ENCODE peak calls at places on chromosomes 12 and 14, in six cellular contexts. K is stomach, G is keratinocyte, B is fibroblast of pulmonary artery, M is GM13976, Q is WTC11. J is an unnamed sample.

GRCh38 chr12:46629331-46630229 is 196.2 kb downstream of the SLC38A4 start:
- DNase-seq in K (no peak), G (no peak), B (no peak), M (no peak), Q (no peak), J (no peak)

GRCh38 chr14:101226603-101227425 is 323.3 kb upstream of the RTL1 start:
- DNase-seq in K (no peak), G (no peak), B (no peak), M (peak), Q (no peak), J (no peak)

GRCh38 chr14:23727566-23728335 is 91.6 kb downstream of the DHRS2 start:
- DNase-seq in K (no peak), G (peak), B (peak), M (peak), Q (no peak), J (peak)

GRCh38 chr12:48978741-48979601 is 849 bp downstream of the WNT1 start:
- DNase-seq in K (no peak), G (no peak), B (no peak), M (no peak), Q (no peak), J (no peak)

GRCh38 chr12:100058482-100059029 is 73.8 kb upstream of the ANKS1B start:
- DNase-seq in K (no peak), G (peak), B (peak), M (peak), Q (no peak), J (peak)

GRCh38 chr14:74605531-74606223 is 6.4 kb downstream of the LTBP2 start:
- DNase-seq in K (no peak), G (no peak), B (no peak), M (no peak), Q (no peak), J (no peak)

GRCh38 chr14:103514596-103515421 is 7.8 kb downstream of the CKB start:
- DNase-seq in K (no peak), G (no peak), B (no peak), M (no peak), Q (no peak), J (no peak)

GRCh38 chr12:12010277-12011031 is 60.3 kb upstream of the BCL2L14 start:
- DNase-seq in K (no peak), G (no peak), B (peak), M (peak), Q (no peak), J (peak)

GRCh38 chr14:45073480-45073879 is 10.4 kb upstream of the PRPF39 start:
- DNase-seq in K (no peak), G (no peak), B (no peak), M (no peak), Q (no peak), J (no peak)

GRCh38 chr12:39427360-39427808 is 15.5 kb downstream of the KIF21A start:
- DNase-seq in K (no peak), G (no peak), B (no peak), M (no peak), Q (no peak), J (no peak)

GRCh38 chr12:6280053-6280469 is 30.4 kb upstream of the PLEKHG6 start:
- DNase-seq in K (peak), G (peak), B (peak), M (no peak), Q (no peak), J (no peak)

GRCh38 chr12:113276946-113277500 is 55.8 kb downstream of the TPCN1 start:
- DNase-seq in K (no peak), G (no peak), B (no peak), M (no peak), Q (no peak), J (no peak)

GRCh38 chr12:83841620-83842019 is 1071.0 kb downstream of the SLC6A15 start:
- DNase-seq in K (no peak), G (no peak), B (no peak), M (no peak), Q (no peak), J (no peak)

GRCh38 chr12:108302034-108302433 is 37.1 kb downstream of the CMKLR1 start:
- DNase-seq in K (no peak), G (no peak), B (no peak), M (no peak), Q (no peak), J (no peak)

GRCh38 chr12:95118788-95119179 is 45.4 kb upstream of the NR2C1 start:
- DNase-seq in K (no peak), G (no peak), B (no peak), M (no peak), Q (no peak), J (no peak)

GRCh38 chr14:92154283-92154942 is 32.6 kb downstream of the CPSF2 start:
- DNase-seq in K (no peak), G (no peak), B (peak), M (no peak), Q (no peak), J (no peak)

GRCh38 chr14:67269338-67270060 is 28.3 kb downstream of the PALS1 start:
- DNase-seq in K (no peak), G (no peak), B (peak), M (no peak), Q (no peak), J (no peak)

GRCh38 chr12:6465467-6466183 is 4.9 kb downstream of the VAMP1 start:
- DNase-seq in K (peak), G (no peak), B (peak), M (no peak), Q (peak), J (no peak)

GRCh38 chr14:53925201-53925766 is 31.3 kb downstream of the BMP4 start:
- DNase-seq in K (no peak), G (no peak), B (no peak), M (no peak), Q (no peak), J (no peak)

GRCh38 chr14:65131176-65131765 is 29.0 kb upstream of the MAX start:
- DNase-seq in K (no peak), G (peak), B (no peak), M (no peak), Q (no peak), J (no peak)

GRCh38 chr12:54940695-54941315 is 43.8 kb downstream of the TESPA1 start:
- DNase-seq in K (no peak), G (no peak), B (no peak), M (no peak), Q (no peak), J (no peak)

GRCh38 chr12:125243811-125244210 is 178.6 kb downstream of the AACS start:
- DNase-seq in K (no peak), G (no peak), B (no peak), M (no peak), Q (no peak), J (no peak)

GRCh38 chr14:104106471-104106991 is 21.0 kb downstream of the ASPG start:
- DNase-seq in K (no peak), G (no peak), B (no peak), M (no peak), Q (peak), J (no peak)

GRCh38 chr14:65352964-65353530 is 59.5 kb upstream of the FUT8 start:
- DNase-seq in K (peak), G (peak), B (no peak), M (no peak), Q (no peak), J (no peak)

DNA sequence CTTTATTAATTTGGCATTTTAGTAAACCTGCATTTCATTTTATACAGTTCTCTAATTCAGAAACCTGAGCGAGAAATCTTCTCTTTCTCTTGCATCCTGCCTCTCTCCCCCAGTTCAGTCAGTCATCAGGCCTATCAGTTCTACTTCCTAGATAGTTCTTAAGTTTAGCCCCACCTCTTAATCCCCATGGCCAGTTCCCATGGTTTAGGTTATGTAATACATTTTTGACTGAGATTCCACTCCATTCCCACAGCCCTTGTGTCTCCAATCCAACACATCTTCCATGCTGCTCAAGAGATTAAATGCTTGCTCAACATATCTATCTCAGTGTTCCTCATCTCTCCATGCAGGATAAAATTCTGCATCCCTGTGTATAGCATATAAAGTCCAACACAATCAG is 80.5 kb downstream of the DACT1 start:
- DNase-seq in K (no peak), G (no peak), B (no peak), M (no peak), Q (no peak), J (no peak)
- TF ChIP-seq CTCF in K (no peak), G (no peak), B (no peak), M (no peak), Q (no peak), J (no peak)

GRCh38 chr12:120962487-120963054 is 15.8 kb upstream of the HNF1A start:
- DNase-seq in K (no peak), G (peak), B (no peak), M (no peak), Q (no peak), J (no peak)
- TF ChIP-seq CTCF in K (no peak), G (peak), B (no peak), M (no peak), Q (no peak), J (no peak)

DNA sequence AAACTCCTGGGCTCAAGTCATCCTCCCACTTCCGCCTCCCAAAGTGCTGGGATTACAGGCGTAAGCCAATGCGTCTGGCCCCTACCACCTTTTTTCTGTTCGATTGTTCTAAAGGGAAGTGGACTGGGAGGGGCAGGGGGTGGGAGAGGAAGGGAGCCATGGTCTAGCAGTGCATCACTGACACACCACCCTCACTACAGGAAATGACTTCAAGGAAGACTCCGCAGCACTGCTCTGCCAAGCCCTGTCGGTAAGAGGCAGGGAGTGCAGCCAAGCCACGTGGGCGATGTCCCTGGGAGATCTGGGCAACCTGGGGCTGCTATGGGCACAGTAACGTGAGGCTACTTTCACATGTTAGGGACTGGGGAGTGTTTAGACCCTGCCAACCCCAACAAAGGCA is 18.0 kb downstream of the LRRC74A start:
- DNase-seq in K (peak), G (no peak), B (peak), M (no peak), Q (no peak), J (no peak)
- TF ChIP-seq CTCF in K (no peak), G (peak), B (peak), M (no peak), Q (no peak), J (no peak)

GRCh38 chr12:131831635-131832041 is 3.4 kb downstream of the MMP17 start:
- DNase-seq in K (no peak), G (no peak), B (peak), M (no peak), Q (no peak), J (no peak)

GRCh38 chr12:131832393-131833231 is 4.4 kb downstream of the MMP17 start:
- DNase-seq in K (no peak), G (no peak), B (peak), M (no peak), Q (no peak), J (no peak)

GRCh38 chr12:131830335-131831020 is 2.3 kb downstream of the MMP17 start:
- DNase-seq in K (peak), G (no peak), B (peak), M (peak), Q (peak), J (peak)

GRCh38 chr12:131829795-131830334 is 1.7 kb downstream of the MMP17 start:
- DNase-seq in K (no peak), G (no peak), B (no peak), M (no peak), Q (no peak), J (no peak)

GRCh38 chr12:131831021-131831571 is 2.9 kb downstream of the MMP17 start:
- DNase-seq in K (no peak), G (no peak), B (peak), M (no peak), Q (peak), J (no peak)
- TF ChIP-seq CTCF in K (no peak), G (no peak), B (no peak), M (no peak), Q (no peak), J (no peak)

DNA sequence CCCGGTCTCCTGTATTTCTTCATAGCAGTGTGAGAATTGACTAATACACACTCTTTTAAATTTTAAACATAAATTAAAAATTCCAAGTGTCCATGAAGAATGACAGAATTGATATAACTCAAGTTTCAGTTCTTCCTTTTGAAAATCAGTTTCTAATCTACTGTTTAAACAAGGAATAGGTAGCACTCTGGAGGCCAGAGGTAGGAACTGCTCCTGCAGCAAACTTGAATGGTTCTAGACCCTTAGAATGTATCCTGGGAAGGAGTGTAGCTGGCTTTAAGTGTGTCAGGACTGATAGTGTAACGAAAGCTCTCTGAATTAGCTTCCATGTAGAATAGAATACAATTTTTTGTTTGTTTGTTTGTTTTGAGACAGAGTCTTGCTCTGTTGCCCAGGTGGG is 76.8 kb downstream of the AKAP6 start:
- DNase-seq in K (no peak), G (no peak), B (no peak), M (no peak), Q (no peak), J (no peak)
- TF ChIP-seq CTCF in K (no peak), G (no peak), B (no peak), M (no peak), Q (no peak), J (no peak)